ENCODE peak calls at places on chromosomes 1 and 21, in five cellular contexts. A is esophagus squamous epithelium; Q is activated CD8-positive, alpha-beta memory T cell treated with anti-CD3 and anti-CD28 coated beads, Interleukin-2, amount 50 U/mL, for 48 hours; J is aorta; V is fibroblast of pulmonary artery. I is an unnamed sample.

GRCh38 chr21:40841524-40842196 is 5.3 kb downstream of the DSCAM start:
- DNase-seq in Q (no peak), V (no peak), A (no peak), J (no peak), I (peak; percentile 68)

GRCh38 chr1:36576118-36576517 is 93.4 kb upstream of the CSF3R start:
- DNase-seq in J (peak; percentile 83), Q (peak; percentile 82), A (no peak), V (peak; percentile 37), I (peak; percentile 81)

GRCh38 chr1:121538943-121539575 is 354.3 kb downstream of the SRGAP2C start:
- DNase-seq in Q (no peak), A (no peak), V (no peak), J (no peak), I (no peak)

GRCh38 chr1:58549231-58549958 is 2.9 kb upstream of the OMA1 start:
- DNase-seq in J (no peak), Q (no peak), A (no peak), V (no peak), I (no peak)

GRCh38 chr1:33157131-33157530 is 24.7 kb downstream of the TRIM62 start:
- DNase-seq in J (no peak), V (no peak), A (no peak), Q (no peak), I (no peak)

GRCh38 chr1:209368864-209369598 is 214.5 kb upstream of the CAMK1G start:
- DNase-seq in J (no peak), A (no peak), V (peak; percentile 98), Q (no peak), I (no peak)

GRCh38 chr1:12031039-12031980 is 12.0 kb downstream of the MIIP start:
- DNase-seq in Q (peak; percentile 78), A (no peak), V (peak; percentile 38), J (no peak), I (no peak)

GRCh38 chr1:9289090-9289534 is 3.6 kb upstream of the SPSB1 start:
- DNase-seq in A (no peak), J (peak; percentile 89), V (peak; percentile 87), Q (peak; percentile 99), I (peak; percentile 82)

GRCh38 chr1:11448375-11449085 is 30.4 kb upstream of the DISP3 start:
- DNase-seq in A (no peak), J (no peak), V (peak; percentile 5), Q (no peak), I (no peak)

GRCh38 chr1:12047120-12047876 is 15.8 kb upstream of the TNFRSF8 start:
- DNase-seq in J (no peak), A (no peak), V (no peak), Q (peak; percentile 87), I (no peak)

GRCh38 chr1:53547321-53547720 is 88.1 kb downstream of the DMRTB1 start:
- DNase-seq in V (no peak), A (no peak), Q (no peak), J (peak; percentile 56), I (no peak)

GRCh38 chr1:221315330-221315729 is 426.6 kb downstream of the DUSP10 start:
- DNase-seq in J (no peak), Q (no peak), A (no peak), V (peak; percentile 40), I (no peak)

GRCh38 chr1:233901495-233901894 is 3.0 kb upstream of the SLC35F3 start:
- DNase-seq in J (no peak), Q (no peak), A (no peak), V (no peak), I (no peak)

GRCh38 chr21:17823846-17824245 is 4.7 kb upstream of the C21orf91 start:
- DNase-seq in J (no peak), V (no peak), A (no peak), Q (no peak), I (no peak)

I was measured in NCI-H510A treated with DMSO at 0.1 percent for 48 hours.